ENCODE peak calls at places on chromosome 20, in nine cellular contexts. Y is A673; U is dorsolateral prefrontal cortex; F is cardiac muscle cell; B is gastrocnemius medialis; L is fibroblast of lung; K is CD4-positive, CD25-positive, alpha-beta regulatory T cell; W is neuronal stem cell; S is CD8-positive, alpha-beta T cell. A is an unnamed sample.

GRCh38 chr20:14698125-14698524 is 360.7 kb upstream of the FLRT3 start:
- DNase-seq in F (no peak), S (no peak), Y (no peak), W (no peak), B (no peak), L (no peak), U (no peak), K (no peak), A (no peak)

GRCh38 chr20:25275813-25276532 is 28.1 kb downstream of the PYGB start:
- DNase-seq in U (peak), S (no peak), F (no peak), K (no peak), L (no peak), W (no peak), B (peak), Y (no peak), A (peak)

GRCh38 chr20:16926626-16927025 is 178.5 kb downstream of the OTOR start:
- DNase-seq in S (no peak), U (no peak), W (no peak), Y (no peak), L (no peak), B (no peak), K (no peak), F (no peak), A (no peak)

GRCh38 chr20:53660078-53660909 is 66.7 kb upstream of the ZNF217 start:
- DNase-seq in B (no peak), K (peak), F (no peak), L (peak), W (no peak), S (no peak), Y (peak), U (no peak), A (no peak)

GRCh38 chr20:24768977-24769675 is 179.9 kb upstream of the CST7 start:
- DNase-seq in Y (no peak), K (no peak), L (no peak), B (no peak), F (no peak), W (no peak), U (no peak), S (no peak), A (no peak)

GRCh38 chr20:51454250-51454865 is 88.2 kb downstream of the NFATC2 start:
- DNase-seq in S (no peak), U (no peak), W (no peak), F (no peak), Y (no peak), L (no peak), K (no peak), B (no peak), A (no peak)

GRCh38 chr20:54188132-54188835 is 14.5 kb upstream of the CYP24A1 start:
- DNase-seq in S (no peak), Y (no peak), F (no peak), U (no peak), L (no peak), W (no peak), K (no peak), B (no peak), A (no peak)

GRCh38 chr20:48603116-48603818 is 224.5 kb downstream of the PREX1 start:
- DNase-seq in Y (no peak), U (no peak), F (peak), W (no peak), B (no peak), L (no peak), S (no peak), K (no peak), A (peak)

GRCh38 chr20:20520776-20521175 is 152.9 kb downstream of the INSM1 start:
- DNase-seq in S (no peak), Y (no peak), W (no peak), B (peak), L (peak), U (no peak), F (no peak), K (no peak), A (no peak)

GRCh38 chr20:48959902-48960550 is 38.5 kb downstream of the ARFGEF2 start:
- DNase-seq in Y (no peak), F (no peak), U (no peak), S (no peak), W (no peak), L (peak), B (no peak), K (no peak), A (no peak)

GRCh38 chr20:2657674-2658073 is 5.2 kb downstream of the NOP56 start:
- DNase-seq in S (no peak), L (no peak), W (no peak), K (no peak), Y (no peak), B (no peak), F (no peak), U (no peak), A (no peak)

GRCh38 chr20:2932497-2932896 is 59.2 kb downstream of the PTPRA start:
- DNase-seq in L (no peak), S (no peak), F (peak), W (no peak), K (no peak), B (no peak), Y (no peak), U (no peak), A (no peak)

GRCh38 chr20:16434087-16434664 is 139.1 kb downstream of the KIF16B start:
- DNase-seq in S (peak), Y (peak), F (peak), W (peak), B (peak), L (peak), U (no peak), K (peak), A (peak)

GRCh38 chr20:11101696-11102095 is 427.9 kb upstream of the JAG1 start:
- DNase-seq in K (no peak), U (no peak), L (no peak), W (no peak), Y (no peak), S (no peak), B (no peak), F (no peak), A (no peak)

GRCh38 chr20:15320941-15321340 is 983.5 kb upstream of the FLRT3 start:
- DNase-seq in L (no peak), S (no peak), W (no peak), B (peak), Y (no peak), F (no peak), K (no peak), U (no peak), A (no peak)

GRCh38 chr20:38751360-38751976 is 3.2 kb downstream of the ACTR5 start:
- DNase-seq in K (peak), W (no peak), L (peak), B (no peak), S (no peak), U (no peak), Y (peak), F (no peak), A (no peak)

GRCh38 chr20:50320910-50321796 is 130.5 kb downstream of the CEBPB start:
- DNase-seq in B (peak), S (no peak), Y (no peak), W (peak), F (peak), L (peak), U (no peak), K (no peak), A (peak)

GRCh38 chr20:59783020-59784010 is 150.1 kb downstream of the SYCP2 start:
- DNase-seq in Y (peak), U (peak), K (no peak), L (peak), B (no peak), F (peak), S (no peak), W (peak), A (no peak)

GRCh38 chr20:47216819-47217410 is 139.6 kb downstream of the ZMYND8 start:
- DNase-seq in W (no peak), Y (no peak), L (no peak), S (no peak), K (no peak), B (no peak), F (no peak), U (no peak), A (no peak)

GRCh38 chr20:23404196-23404595 is 17.1 kb downstream of the NAPB start:
- DNase-seq in S (no peak), U (no peak), W (no peak), K (no peak), Y (no peak), B (peak), F (no peak), L (peak), A (no peak)

GRCh38 chr20:62914970-62915457 is 11.3 kb downstream of the DIDO1 start:
- DNase-seq in L (peak), S (no peak), K (no peak), Y (peak), W (peak), F (peak), U (no peak), B (no peak), A (peak)

GRCh38 chr20:12305555-12305954 is 387.9 kb downstream of the BTBD3 start:
- DNase-seq in L (no peak), W (no peak), K (no peak), U (no peak), Y (peak), S (no peak), B (no peak), F (no peak), A (no peak)

GRCh38 chr20:35478804-35479472 is 23.5 kb downstream of the CEP250 start:
- DNase-seq in K (peak), W (no peak), F (no peak), Y (peak), B (no peak), L (no peak), S (no peak), U (no peak), A (no peak)

GRCh38 chr20:6492396-6493055 is 275.0 kb upstream of the BMP2 start:
- DNase-seq in Y (no peak), K (no peak), W (peak), L (peak), S (no peak), U (no peak), F (no peak), B (no peak), A (no peak)

GRCh38 chr20:40081653-40082052 is 607.4 kb downstream of the MAFB start:
- DNase-seq in L (no peak), F (no peak), K (no peak), S (no peak), W (no peak), Y (no peak), B (no peak), U (no peak), A (no peak)

GRCh38 chr20:56605597-56605996 is 23.5 kb upstream of the TFAP2C start:
- DNase-seq in L (no peak), Y (no peak), K (no peak), U (no peak), S (no peak), F (no peak), B (no peak), W (no peak), A (no peak)

GRCh38 chr20:56607061-56607704 is 21.9 kb upstream of the TFAP2C start:
- DNase-seq in B (no peak), F (no peak), K (no peak), U (no peak), L (no peak), W (no peak), Y (no peak), S (no peak), A (no peak)

GRCh38 chr20:56604690-56605089 is 24.4 kb upstream of the TFAP2C start:
- DNase-seq in K (no peak), U (no peak), Y (no peak), S (no peak), L (no peak), B (no peak), F (no peak), W (no peak), A (no peak)

GRCh38 chr20:56608376-56608775 is 20.7 kb upstream of the TFAP2C start:
- DNase-seq in F (no peak), U (no peak), B (no peak), S (no peak), Y (no peak), L (no peak), W (no peak), K (no peak), A (no peak)

DNA sequence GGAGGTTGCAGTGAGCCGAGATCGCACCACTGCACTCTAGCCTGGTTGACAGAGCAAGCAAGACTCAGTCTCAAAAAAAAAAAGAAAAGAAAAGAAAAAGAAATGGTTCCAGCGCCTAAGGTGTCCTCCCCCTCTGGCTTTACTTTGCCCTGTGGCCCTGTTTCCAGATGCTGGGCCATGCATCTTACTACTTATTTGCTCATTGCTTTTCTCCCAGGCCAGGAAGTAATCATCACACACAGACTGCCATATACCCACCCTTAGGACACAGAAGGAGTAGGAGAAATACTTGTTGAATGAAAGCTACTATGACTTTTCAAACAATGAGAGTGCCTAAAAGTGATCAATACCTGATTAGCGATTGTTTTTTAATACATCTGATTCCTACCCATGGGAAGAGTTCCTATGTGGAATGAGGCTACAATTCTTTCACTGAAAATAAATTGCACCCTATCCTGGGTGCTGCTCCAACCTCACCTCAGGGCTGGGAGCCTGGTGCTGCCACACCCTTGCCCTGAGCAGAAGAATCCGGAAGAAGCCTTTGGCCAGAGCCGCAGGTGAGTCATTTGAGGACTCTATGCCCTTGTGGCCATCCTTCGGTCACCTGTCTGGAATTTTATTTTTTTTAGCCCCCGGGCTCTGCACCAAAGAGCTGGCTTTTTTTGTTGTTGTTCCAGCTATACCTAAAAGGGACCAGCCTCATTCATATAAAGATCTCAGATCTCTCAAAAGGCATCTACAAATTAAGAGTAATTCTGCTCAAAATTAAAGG is 22.7 kb upstream of the TFAP2C start:
- DNase-seq in B (no peak), S (no peak), Y (no peak), K (no peak), L (no peak), F (no peak), U (no peak), W (no peak), A (no peak)
- H3K27ac ChIP-seq in B (no peak), S (no peak), Y (no peak), K (no peak), L (no peak), F (no peak), U (no peak), W (no peak), A (no peak)

GRCh38 chr20:63946986-63947637 is 9.1 kb downstream of the UCKL1 start:
- DNase-seq in L (no peak), F (no peak), Y (no peak), B (peak), S (no peak), W (no peak), K (no peak), U (no peak), A (no peak)
- H3K27ac ChIP-seq in L (no peak), F (no peak), Y (no peak), B (peak), S (no peak), W (no peak), K (no peak), U (peak), A (peak)

GRCh38 chr20:434221-434620 is 26.1 kb downstream of the RBCK1 start:
- DNase-seq in S (no peak), W (no peak), B (no peak), Y (no peak), F (no peak), L (no peak), U (no peak), K (no peak), A (no peak)
- H3K27ac ChIP-seq in S (no peak), W (no peak), B (no peak), Y (no peak), F (no peak), L (no peak), U (no peak), K (no peak), A (no peak)

DNA sequence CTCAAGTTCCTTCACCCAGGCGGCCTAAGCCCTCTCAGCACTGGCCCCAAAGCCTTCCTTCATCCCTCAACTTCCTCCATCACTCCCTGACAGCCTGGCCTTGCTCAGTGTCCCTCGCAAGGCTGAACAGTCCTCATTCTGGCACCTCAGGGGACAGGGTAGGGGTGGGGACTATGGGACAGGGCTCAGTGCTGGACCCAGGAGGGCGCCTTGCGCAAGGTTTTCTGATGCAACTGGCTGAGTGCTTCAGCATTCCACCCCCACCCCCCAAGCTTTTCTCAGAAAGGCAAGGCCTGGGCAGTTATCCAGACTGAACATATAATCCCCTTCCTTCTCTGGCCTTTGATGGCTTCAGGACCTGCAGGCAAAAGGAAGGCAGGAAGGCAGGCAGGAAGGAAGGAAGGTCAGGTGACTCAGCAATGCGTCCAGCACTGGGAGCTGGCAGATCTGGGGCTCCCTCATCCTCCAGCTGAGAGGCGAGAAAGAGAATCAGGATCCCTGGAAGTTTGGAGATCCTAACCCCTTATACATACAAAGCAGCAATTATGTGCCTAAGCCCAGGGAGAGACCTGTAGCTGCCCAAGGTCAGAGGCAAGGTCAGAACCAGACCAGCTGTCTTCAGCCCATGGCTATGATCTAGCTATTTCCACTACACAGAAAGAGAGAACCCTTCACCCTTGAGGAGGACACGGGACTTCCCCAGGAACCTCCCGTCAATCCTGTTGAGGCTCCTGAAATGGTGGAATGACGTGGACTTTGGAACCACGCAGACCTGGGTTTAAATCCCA is 8.6 kb upstream of the TRIB3 start:
- DNase-seq in F (no peak), Y (peak), L (peak), B (peak), U (no peak), S (no peak), K (no peak), W (no peak), A (peak)
- H3K27ac ChIP-seq in F (no peak), Y (peak), L (peak), B (peak), U (no peak), S (no peak), K (no peak), W (no peak), A (peak)

DNA sequence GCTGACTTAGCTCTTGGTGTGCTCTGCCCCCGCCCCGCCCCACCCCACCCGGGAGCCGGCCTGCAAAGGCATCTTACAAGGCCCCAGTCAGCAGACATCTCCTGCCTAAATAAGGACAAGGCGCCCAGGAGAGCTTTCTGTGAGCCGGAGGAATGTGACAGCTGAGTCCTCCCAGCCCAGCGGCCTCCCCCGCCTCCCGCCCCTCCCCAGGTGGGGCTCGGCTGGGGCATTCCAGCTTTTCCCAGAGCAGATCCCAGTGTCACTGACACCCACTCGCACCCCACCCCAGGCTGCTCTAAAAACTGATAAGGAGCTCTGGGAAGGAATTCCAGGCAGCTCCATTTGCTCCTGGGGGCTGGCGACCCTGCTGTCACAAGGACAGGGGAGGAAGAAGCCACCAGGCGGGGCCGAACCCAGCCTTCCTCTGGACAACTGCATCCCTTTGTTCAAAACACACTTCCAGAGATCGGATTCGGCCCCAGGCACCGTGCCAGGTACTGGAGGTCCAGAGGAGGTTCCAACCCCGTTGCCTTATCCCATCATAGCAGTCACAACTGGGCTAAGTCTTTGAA is 49.7 kb downstream of the JPH2 start:
- DNase-seq in W (peak), U (no peak), K (no peak), Y (no peak), S (no peak), L (peak), F (peak), B (peak), A (no peak)
- H3K27ac ChIP-seq in W (peak), U (no peak), K (no peak), Y (no peak), S (no peak), L (no peak), F (peak), B (peak), A (peak)

GRCh38 chr20:37310951-37311350 is 21.5 kb downstream of the MANBAL start:
- DNase-seq in S (no peak), W (no peak), F (no peak), L (no peak), U (no peak), Y (no peak), B (no peak), K (no peak), A (no peak)
- H3K27ac ChIP-seq in S (no peak), W (no peak), F (no peak), L (no peak), U (no peak), Y (no peak), B (no peak), K (no peak), A (no peak)